ENCODE peak calls at places on chromosomes 4 and X, in nine cellular contexts. R is cardiac fibroblast, X is fibroblast of lung, W is body of pancreas, Z is AG09309, L is right cardiac atrium, F is SK-N-SH, Q is endothelial cell of umbilical vein, M is AG10803. V is an unnamed sample.

GRCh38 chr4:7733201-7733600 is 206.5 kb downstream of the AFAP1 start:
- DNase-seq in R (no peak), X (no peak), W (no peak), Z (no peak), L (peak), F (no peak), Q (no peak), M (no peak), V (no peak)

GRCh38 chrX:110287605-110288004 is 30.3 kb downstream of the AMMECR1 start:
- DNase-seq in R (peak), X (no peak), W (no peak), Z (no peak), L (no peak), F (no peak), Q (no peak), M (peak), V (no peak)

GRCh38 chr4:78568640-78569261 is 17.2 kb downstream of the ANXA3 start:
- DNase-seq in R (peak), X (no peak), W (no peak), Z (no peak), L (no peak), F (no peak), Q (no peak), M (peak), V (no peak)

GRCh38 chr4:140330311-140330900 is 43.0 kb upstream of the SCOC start:
- DNase-seq in R (peak), X (peak), W (no peak), Z (no peak), L (no peak), F (no peak), Q (peak), M (peak), V (peak)

GRCh38 chrX:9267415-9267814 is 197.4 kb upstream of the TBL1X start:
- DNase-seq in R (no peak), X (no peak), W (no peak), Z (no peak), L (no peak), F (no peak), Q (no peak), M (no peak), V (no peak)

GRCh38 chrX:30831082-30831481 is 58.0 kb downstream of the TAB3 start:
- DNase-seq in R (no peak), X (peak), W (no peak), Z (no peak), L (no peak), F (no peak), Q (no peak), M (no peak), V (no peak)

GRCh38 chr4:137519406-137519805 is 12.9 kb downstream of the PCDH18 start:
- DNase-seq in R (peak), X (peak), W (no peak), Z (no peak), L (no peak), F (no peak), Q (peak), M (peak), V (no peak)

GRCh38 chr4:175369087-175369486 is 443.0 kb downstream of the GPM6A start:
- DNase-seq in R (no peak), X (peak), W (no peak), Z (peak), L (no peak), F (no peak), Q (no peak), M (peak), V (no peak)

GRCh38 chrX:108439434-108439883 is at the start of gene COL4A5:
- DNase-seq in R (peak), X (peak), W (peak), Z (no peak), L (peak), F (no peak), Q (peak), M (peak), V (peak)

GRCh38 chr4:57034571-57034970 is 55.9 kb downstream of the POLR2B start:
- DNase-seq in R (no peak), X (no peak), W (no peak), Z (no peak), L (no peak), F (no peak), Q (no peak), M (peak), V (no peak)

GRCh38 chr4:104066533-104066932 is 346.7 kb upstream of the TACR3 start:
- DNase-seq in R (no peak), X (no peak), W (no peak), Z (no peak), L (no peak), F (no peak), Q (no peak), M (no peak), V (no peak)

GRCh38 chrX:48558270-48558669 is 16.0 kb upstream of the RBM3 start:
- DNase-seq in R (peak), X (peak), W (no peak), Z (peak), L (no peak), F (no peak), Q (peak), M (peak), V (no peak)

GRCh38 chr4:18641334-18641733 is 619.8 kb upstream of the LCORL start:
- DNase-seq in R (no peak), X (no peak), W (no peak), Z (no peak), L (no peak), F (no peak), Q (no peak), M (no peak), V (no peak)

GRCh38 chrX:153878969-153879653 is 6.9 kb downstream of the L1CAM start:
- DNase-seq in R (no peak), X (no peak), W (no peak), Z (no peak), L (no peak), F (peak), Q (no peak), M (no peak), V (no peak)
- H3K4me3 ChIP-seq in R (no peak), X (no peak), W (no peak), Z (no peak), L (no peak), F (no peak), Q (no peak), M (no peak), V (no peak)

DNA sequence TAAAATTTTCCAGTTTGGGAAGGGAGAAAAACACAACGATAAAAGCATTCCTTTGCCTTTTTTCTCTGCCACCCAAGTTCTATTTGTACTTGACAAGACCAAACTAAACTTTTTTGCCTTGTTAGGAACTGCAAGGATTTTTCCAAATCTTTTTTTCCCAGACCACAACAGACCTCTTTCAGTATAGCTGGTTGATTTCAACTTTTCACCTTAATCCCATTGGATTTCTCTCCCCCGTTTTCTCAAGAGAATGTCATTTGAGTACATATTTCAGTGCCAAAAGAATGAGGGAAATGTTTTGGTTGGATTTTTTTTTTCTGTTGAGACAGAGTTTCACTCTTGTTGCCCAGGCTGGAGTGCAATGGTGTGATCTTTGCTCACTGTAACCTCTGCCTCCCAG is 18.5 kb upstream of the SGMS2 start:
- DNase-seq in R (peak), X (no peak), W (no peak), Z (no peak), L (no peak), F (no peak), Q (no peak), M (no peak), V (no peak)
- H3K4me3 ChIP-seq in R (no peak), X (no peak), W (no peak), Z (no peak), L (no peak), F (no peak), Q (no peak), M (no peak), V (no peak)

GRCh38 chr4:114497116-114497515 is 101.5 kb upstream of the UGT8 start:
- DNase-seq in R (no peak), X (no peak), W (no peak), Z (no peak), L (no peak), F (no peak), Q (no peak), M (no peak), V (no peak)

GRCh38 chr4:114495471-114495928 is 103.1 kb upstream of the UGT8 start:
- DNase-seq in R (no peak), X (no peak), W (no peak), Z (no peak), L (no peak), F (no peak), Q (no peak), M (no peak), V (no peak)

GRCh38 chr4:114488301-114488982 is 110.2 kb upstream of the UGT8 start:
- DNase-seq in R (no peak), X (peak), W (no peak), Z (no peak), L (no peak), F (no peak), Q (no peak), M (no peak), V (no peak)

DNA sequence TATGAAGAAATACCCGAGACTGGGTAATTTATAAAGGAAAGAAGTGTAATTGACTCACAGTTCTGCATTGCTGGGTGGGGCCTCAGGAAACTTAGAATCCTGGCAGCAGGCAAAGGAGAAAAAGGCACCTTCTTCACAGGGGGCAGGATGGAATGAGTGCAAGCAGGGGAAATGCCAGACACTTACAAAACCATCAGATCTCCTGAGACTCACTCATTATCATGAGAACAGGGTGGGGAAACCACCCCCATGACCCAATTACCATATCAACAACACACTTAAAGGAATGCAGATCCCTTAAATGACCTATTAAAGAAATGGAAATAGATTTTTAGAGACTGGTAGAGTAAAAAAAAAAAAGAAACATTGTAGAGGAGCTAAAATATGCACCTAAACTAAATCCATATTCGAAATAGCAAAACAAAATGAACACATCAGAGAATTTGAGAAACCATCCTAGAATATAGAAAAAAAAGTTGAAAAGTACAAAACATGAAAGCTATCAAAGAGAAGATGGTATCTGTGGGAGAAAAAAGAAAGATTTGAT is 104.3 kb upstream of the UGT8 start:
- DNase-seq in R (no peak), X (no peak), W (no peak), Z (no peak), L (no peak), F (no peak), Q (no peak), M (no peak), V (no peak)
- H3K4me3 ChIP-seq in R (no peak), X (no peak), W (no peak), Z (no peak), L (no peak), F (no peak), Q (no peak), M (no peak), V (no peak)

GRCh38 chrX:137566746-137567473 is 983 bp downstream of the ZIC3 start:
- DNase-seq in R (no peak), X (no peak), W (no peak), Z (no peak), L (peak), F (no peak), Q (no peak), M (no peak), V (no peak)

GRCh38 chrX:137567474-137568232 is 1.7 kb downstream of the ZIC3 start:
- DNase-seq in R (no peak), X (no peak), W (no peak), Z (no peak), L (no peak), F (no peak), Q (no peak), M (no peak), V (no peak)

GRCh38 chrX:137565921-137566745 is at the start of gene ZIC3:
- DNase-seq in R (peak), X (peak), W (peak), Z (no peak), L (peak), F (peak), Q (peak), M (peak), V (peak)

GRCh38 chrX:137563681-137564651 is 2.0 kb upstream of the ZIC3 start:
- DNase-seq in R (no peak), X (no peak), W (no peak), Z (no peak), L (no peak), F (no peak), Q (no peak), M (no peak), V (no peak)

DNA sequence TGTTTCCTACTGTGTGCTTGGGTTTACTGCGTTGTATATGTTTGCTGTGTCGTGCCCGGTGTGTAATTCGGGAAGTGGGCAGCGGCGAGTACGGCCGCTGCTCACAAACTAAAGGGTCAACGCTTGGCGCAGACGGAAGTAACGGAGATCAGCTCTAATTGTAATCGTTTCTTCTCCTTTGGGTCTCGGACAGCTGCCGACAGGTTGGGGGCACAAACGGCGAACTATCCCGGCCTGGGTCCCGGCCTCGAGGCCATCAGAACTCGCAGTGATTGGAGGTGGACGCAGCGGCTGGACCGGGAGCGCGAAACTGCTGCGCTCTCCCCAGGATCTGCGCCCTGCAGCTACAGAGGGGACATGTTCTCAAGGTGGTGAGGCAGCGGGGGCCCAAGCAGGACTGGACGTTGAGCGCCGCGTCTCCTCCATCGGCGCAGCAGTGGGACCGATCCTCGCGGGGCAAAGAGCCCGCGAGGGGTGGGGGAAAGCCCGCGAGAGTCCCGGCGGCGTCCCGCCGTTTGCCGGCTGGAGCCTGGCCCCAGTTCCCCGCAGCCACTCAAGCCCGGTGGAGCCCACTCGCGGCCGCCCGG is 516 bp upstream of the ZIC3 start:
- DNase-seq in R (no peak), X (no peak), W (no peak), Z (no peak), L (no peak), F (no peak), Q (no peak), M (no peak), V (no peak)
- H3K4me3 ChIP-seq in R (peak), X (no peak), W (peak), Z (peak), L (peak), F (peak), Q (no peak), M (peak), V (peak)

DNA sequence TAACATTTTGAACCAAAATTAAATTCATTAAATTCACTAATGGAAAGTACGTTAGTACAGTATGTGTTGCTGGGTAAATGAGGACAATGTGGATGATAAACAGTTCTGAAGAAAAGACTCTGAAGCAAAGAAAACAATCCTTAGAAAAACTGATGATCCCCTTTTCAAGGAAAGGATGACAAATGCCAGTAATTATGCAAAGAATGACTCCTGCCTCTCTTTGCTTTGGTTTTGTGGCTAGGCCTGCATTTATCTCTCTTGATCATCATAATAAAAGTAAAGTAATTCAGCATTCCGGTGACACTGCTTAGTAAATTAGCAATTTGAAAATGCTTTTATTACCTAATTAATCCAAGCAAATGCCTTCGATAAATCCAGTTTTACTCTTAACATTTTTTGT is 652.2 kb upstream of the DIPK2B start:
- DNase-seq in R (no peak), X (peak), W (no peak), Z (no peak), L (no peak), F (no peak), Q (no peak), M (peak), V (no peak)
- H3K4me3 ChIP-seq in R (no peak), X (no peak), W (no peak), Z (no peak), L (no peak), F (no peak), Q (no peak), M (no peak), V (no peak)

GRCh38 chr4:102758241-102758871 is 2.4 kb downstream of the MANBA start:
- DNase-seq in R (no peak), X (no peak), W (no peak), Z (no peak), L (no peak), F (no peak), Q (no peak), M (no peak), V (no peak)

GRCh38 chr4:102761478-102761790 is 666 bp upstream of the MANBA start:
- DNase-seq in R (peak), X (peak), W (no peak), Z (no peak), L (no peak), F (no peak), Q (no peak), M (peak), V (no peak)

GRCh38 chr4:102759835-102760644 is 728 bp downstream of the MANBA start:
- DNase-seq in R (peak), X (peak), W (peak), Z (peak), L (no peak), F (no peak), Q (no peak), M (peak), V (peak)

GRCh38 chr4:102760645-102761477 is at the start of gene MANBA:
- DNase-seq in R (peak), X (peak), W (peak), Z (no peak), L (peak), F (peak), Q (peak), M (peak), V (peak)

GRCh38 chr4:102761902-102762301 is 1.1 kb upstream of the MANBA start:
- DNase-seq in R (no peak), X (no peak), W (no peak), Z (no peak), L (no peak), F (no peak), Q (no peak), M (no peak), V (no peak)
- H3K4me3 ChIP-seq in R (no peak), X (no peak), W (no peak), Z (no peak), L (peak), F (no peak), Q (no peak), M (no peak), V (no peak)